ENCODE peak calls at places on chromosomes 12 and 14, in ten cellular contexts. One of them, this sample, is unnamed.

GRCh38 chr14:74502236-74503019 is 8.9 kb downstream of the ISCA2 start:
- DNase-seq in activated naive CD4-positive, alpha-beta T cell treated with Interleukin-2 at 50 U/mL for 16 hours: no peak
- DNase-seq in T-cell: no peak
- DNase-seq in CD4-positive, CD25-positive, alpha-beta regulatory T cell: no peak
- DNase-seq in CD4-positive, alpha-beta memory T cell: no peak
- DNase-seq in stimulated activated CD4-positive, alpha-beta T cell treated with anti-CD3 and anti-CD28 coated beads, Interleukin-15, amount 100 ng/mL, for 1 hour: no peak
- DNase-seq in dorsolateral prefrontal cortex: no peak
- DNase-seq in AG09309: no peak
- DNase-seq in GM20000: peak
- DNase-seq in pulmonary artery endothelial cell: no peak
- DNase-seq in this sample: no peak

GRCh38 chr14:72699852-72700257 is 194.0 kb downstream of the DPF3 start:
- DNase-seq in activated naive CD4-positive, alpha-beta T cell treated with Interleukin-2 at 50 U/mL for 16 hours: no peak
- DNase-seq in T-cell: no peak
- DNase-seq in CD4-positive, CD25-positive, alpha-beta regulatory T cell: no peak
- DNase-seq in CD4-positive, alpha-beta memory T cell: no peak
- DNase-seq in stimulated activated CD4-positive, alpha-beta T cell treated with anti-CD3 and anti-CD28 coated beads, Interleukin-15, amount 100 ng/mL, for 1 hour: no peak
- DNase-seq in dorsolateral prefrontal cortex: no peak
- DNase-seq in AG09309: peak
- DNase-seq in GM20000: no peak
- DNase-seq in pulmonary artery endothelial cell: no peak
- DNase-seq in this sample: no peak

GRCh38 chr14:64706552-64707193 is 2.4 kb downstream of the PLEKHG3 start:
- DNase-seq in activated naive CD4-positive, alpha-beta T cell treated with Interleukin-2 at 50 U/mL for 16 hours: peak
- DNase-seq in T-cell: no peak
- DNase-seq in CD4-positive, CD25-positive, alpha-beta regulatory T cell: no peak
- DNase-seq in CD4-positive, alpha-beta memory T cell: no peak
- DNase-seq in stimulated activated CD4-positive, alpha-beta T cell treated with anti-CD3 and anti-CD28 coated beads, Interleukin-15, amount 100 ng/mL, for 1 hour: no peak
- DNase-seq in dorsolateral prefrontal cortex: peak
- DNase-seq in AG09309: no peak
- DNase-seq in GM20000: peak
- DNase-seq in pulmonary artery endothelial cell: no peak
- DNase-seq in this sample: no peak

GRCh38 chr12:82688035-82688501 is 1.4 kb downstream of the TMTC2 start:
- DNase-seq in activated naive CD4-positive, alpha-beta T cell treated with Interleukin-2 at 50 U/mL for 16 hours: no peak
- DNase-seq in T-cell: no peak
- DNase-seq in CD4-positive, CD25-positive, alpha-beta regulatory T cell: peak
- DNase-seq in CD4-positive, alpha-beta memory T cell: no peak
- DNase-seq in stimulated activated CD4-positive, alpha-beta T cell treated with anti-CD3 and anti-CD28 coated beads, Interleukin-15, amount 100 ng/mL, for 1 hour: no peak
- DNase-seq in dorsolateral prefrontal cortex: no peak
- DNase-seq in AG09309: no peak
- DNase-seq in GM20000: peak
- DNase-seq in pulmonary artery endothelial cell: no peak
- DNase-seq in this sample: no peak

GRCh38 chr12:116366456-116366776 is 88.9 kb upstream of the MED13L start:
- DNase-seq in activated naive CD4-positive, alpha-beta T cell treated with Interleukin-2 at 50 U/mL for 16 hours: no peak
- DNase-seq in T-cell: no peak
- DNase-seq in CD4-positive, CD25-positive, alpha-beta regulatory T cell: no peak
- DNase-seq in CD4-positive, alpha-beta memory T cell: no peak
- DNase-seq in stimulated activated CD4-positive, alpha-beta T cell treated with anti-CD3 and anti-CD28 coated beads, Interleukin-15, amount 100 ng/mL, for 1 hour: no peak
- DNase-seq in dorsolateral prefrontal cortex: no peak
- DNase-seq in AG09309: no peak
- DNase-seq in GM20000: no peak
- DNase-seq in pulmonary artery endothelial cell: no peak
- DNase-seq in this sample: no peak

GRCh38 chr14:20714593-20715250 is 26.2 kb downstream of the ANG start:
- DNase-seq in activated naive CD4-positive, alpha-beta T cell treated with Interleukin-2 at 50 U/mL for 16 hours: no peak
- DNase-seq in T-cell: no peak
- DNase-seq in CD4-positive, CD25-positive, alpha-beta regulatory T cell: no peak
- DNase-seq in CD4-positive, alpha-beta memory T cell: no peak
- DNase-seq in stimulated activated CD4-positive, alpha-beta T cell treated with anti-CD3 and anti-CD28 coated beads, Interleukin-15, amount 100 ng/mL, for 1 hour: no peak
- DNase-seq in dorsolateral prefrontal cortex: no peak
- DNase-seq in AG09309: peak
- DNase-seq in GM20000: no peak
- DNase-seq in pulmonary artery endothelial cell: no peak
- DNase-seq in this sample: no peak

GRCh38 chr14:105945891-105946290 is 419.5 kb downstream of the TMEM121 start:
- DNase-seq in activated naive CD4-positive, alpha-beta T cell treated with Interleukin-2 at 50 U/mL for 16 hours: no peak
- DNase-seq in T-cell: no peak
- DNase-seq in CD4-positive, CD25-positive, alpha-beta regulatory T cell: peak
- DNase-seq in CD4-positive, alpha-beta memory T cell: no peak
- DNase-seq in stimulated activated CD4-positive, alpha-beta T cell treated with anti-CD3 and anti-CD28 coated beads, Interleukin-15, amount 100 ng/mL, for 1 hour: no peak
- DNase-seq in dorsolateral prefrontal cortex: no peak
- DNase-seq in AG09309: no peak
- DNase-seq in GM20000: no peak
- DNase-seq in pulmonary artery endothelial cell: no peak
- DNase-seq in this sample: no peak

GRCh38 chr14:64983439-64984310 is 3.0 kb upstream of the FNTB start:
- DNase-seq in activated naive CD4-positive, alpha-beta T cell treated with Interleukin-2 at 50 U/mL for 16 hours: no peak
- DNase-seq in T-cell: no peak
- DNase-seq in CD4-positive, CD25-positive, alpha-beta regulatory T cell: peak
- DNase-seq in CD4-positive, alpha-beta memory T cell: peak
- DNase-seq in stimulated activated CD4-positive, alpha-beta T cell treated with anti-CD3 and anti-CD28 coated beads, Interleukin-15, amount 100 ng/mL, for 1 hour: no peak
- DNase-seq in dorsolateral prefrontal cortex: no peak
- DNase-seq in AG09309: no peak
- DNase-seq in GM20000: peak
- DNase-seq in pulmonary artery endothelial cell: no peak
- DNase-seq in this sample: no peak

GRCh38 chr12:91098942-91099341 is 12.4 kb downstream of the LUM start:
- DNase-seq in activated naive CD4-positive, alpha-beta T cell treated with Interleukin-2 at 50 U/mL for 16 hours: no peak
- DNase-seq in T-cell: no peak
- DNase-seq in CD4-positive, CD25-positive, alpha-beta regulatory T cell: no peak
- DNase-seq in CD4-positive, alpha-beta memory T cell: no peak
- DNase-seq in stimulated activated CD4-positive, alpha-beta T cell treated with anti-CD3 and anti-CD28 coated beads, Interleukin-15, amount 100 ng/mL, for 1 hour: no peak
- DNase-seq in dorsolateral prefrontal cortex: no peak
- DNase-seq in AG09309: peak
- DNase-seq in GM20000: no peak
- DNase-seq in pulmonary artery endothelial cell: no peak
- DNase-seq in this sample: no peak

GRCh38 chr12:104974626-104975290 is 11.4 kb upstream of the NOPCHAP1 start:
- DNase-seq in activated naive CD4-positive, alpha-beta T cell treated with Interleukin-2 at 50 U/mL for 16 hours: no peak
- DNase-seq in T-cell: no peak
- DNase-seq in CD4-positive, CD25-positive, alpha-beta regulatory T cell: no peak
- DNase-seq in CD4-positive, alpha-beta memory T cell: no peak
- DNase-seq in stimulated activated CD4-positive, alpha-beta T cell treated with anti-CD3 and anti-CD28 coated beads, Interleukin-15, amount 100 ng/mL, for 1 hour: no peak
- DNase-seq in dorsolateral prefrontal cortex: no peak
- DNase-seq in AG09309: no peak
- DNase-seq in GM20000: peak
- DNase-seq in pulmonary artery endothelial cell: no peak
- DNase-seq in this sample: no peak

GRCh38 chr14:99676657-99677056 is 7.4 kb upstream of the CYP46A1 start:
- DNase-seq in activated naive CD4-positive, alpha-beta T cell treated with Interleukin-2 at 50 U/mL for 16 hours: no peak
- DNase-seq in T-cell: no peak
- DNase-seq in CD4-positive, CD25-positive, alpha-beta regulatory T cell: no peak
- DNase-seq in CD4-positive, alpha-beta memory T cell: no peak
- DNase-seq in stimulated activated CD4-positive, alpha-beta T cell treated with anti-CD3 and anti-CD28 coated beads, Interleukin-15, amount 100 ng/mL, for 1 hour: no peak
- DNase-seq in dorsolateral prefrontal cortex: no peak
- DNase-seq in AG09309: no peak
- DNase-seq in GM20000: no peak
- DNase-seq in pulmonary artery endothelial cell: no peak
- DNase-seq in this sample: no peak

GRCh38 chr12:99381992-99382391 is 265.6 kb upstream of the GARIN6 start:
- DNase-seq in activated naive CD4-positive, alpha-beta T cell treated with Interleukin-2 at 50 U/mL for 16 hours: no peak
- DNase-seq in T-cell: no peak
- DNase-seq in CD4-positive, CD25-positive, alpha-beta regulatory T cell: no peak
- DNase-seq in CD4-positive, alpha-beta memory T cell: no peak
- DNase-seq in stimulated activated CD4-positive, alpha-beta T cell treated with anti-CD3 and anti-CD28 coated beads, Interleukin-15, amount 100 ng/mL, for 1 hour: no peak
- DNase-seq in dorsolateral prefrontal cortex: no peak
- DNase-seq in AG09309: no peak
- DNase-seq in GM20000: peak
- DNase-seq in pulmonary artery endothelial cell: no peak
- DNase-seq in this sample: no peak

GRCh38 chr14:71165650-71166049 is 258.4 kb downstream of the PCNX1 start:
- DNase-seq in activated naive CD4-positive, alpha-beta T cell treated with Interleukin-2 at 50 U/mL for 16 hours: no peak
- DNase-seq in T-cell: no peak
- DNase-seq in CD4-positive, CD25-positive, alpha-beta regulatory T cell: no peak
- DNase-seq in CD4-positive, alpha-beta memory T cell: no peak
- DNase-seq in stimulated activated CD4-positive, alpha-beta T cell treated with anti-CD3 and anti-CD28 coated beads, Interleukin-15, amount 100 ng/mL, for 1 hour: no peak
- DNase-seq in dorsolateral prefrontal cortex: no peak
- DNase-seq in AG09309: no peak
- DNase-seq in GM20000: no peak
- DNase-seq in pulmonary artery endothelial cell: no peak
- DNase-seq in this sample: no peak

GRCh38 chr14:49594347-49595089 is 4.2 kb upstream of the LRR1 start:
- DNase-seq in activated naive CD4-positive, alpha-beta T cell treated with Interleukin-2 at 50 U/mL for 16 hours: no peak
- DNase-seq in T-cell: no peak
- DNase-seq in CD4-positive, CD25-positive, alpha-beta regulatory T cell: no peak
- DNase-seq in CD4-positive, alpha-beta memory T cell: no peak
- DNase-seq in stimulated activated CD4-positive, alpha-beta T cell treated with anti-CD3 and anti-CD28 coated beads, Interleukin-15, amount 100 ng/mL, for 1 hour: no peak
- DNase-seq in dorsolateral prefrontal cortex: no peak
- DNase-seq in AG09309: no peak
- DNase-seq in GM20000: peak
- DNase-seq in pulmonary artery endothelial cell: peak
- DNase-seq in this sample: no peak

GRCh38 chr14:57754558-57754957 is 111.3 kb downstream of the SLC35F4 start:
- DNase-seq in activated naive CD4-positive, alpha-beta T cell treated with Interleukin-2 at 50 U/mL for 16 hours: no peak
- DNase-seq in T-cell: no peak
- DNase-seq in CD4-positive, CD25-positive, alpha-beta regulatory T cell: no peak
- DNase-seq in CD4-positive, alpha-beta memory T cell: no peak
- DNase-seq in stimulated activated CD4-positive, alpha-beta T cell treated with anti-CD3 and anti-CD28 coated beads, Interleukin-15, amount 100 ng/mL, for 1 hour: no peak
- DNase-seq in dorsolateral prefrontal cortex: no peak
- DNase-seq in AG09309: no peak
- DNase-seq in GM20000: no peak
- DNase-seq in pulmonary artery endothelial cell: no peak
- DNase-seq in this sample: no peak

GRCh38 chr12:52179396-52179973 is 12.3 kb downstream of the KRT80 start:
- DNase-seq in activated naive CD4-positive, alpha-beta T cell treated with Interleukin-2 at 50 U/mL for 16 hours: no peak
- DNase-seq in T-cell: no peak
- DNase-seq in CD4-positive, CD25-positive, alpha-beta regulatory T cell: no peak
- DNase-seq in CD4-positive, alpha-beta memory T cell: no peak
- DNase-seq in stimulated activated CD4-positive, alpha-beta T cell treated with anti-CD3 and anti-CD28 coated beads, Interleukin-15, amount 100 ng/mL, for 1 hour: no peak
- DNase-seq in dorsolateral prefrontal cortex: no peak
- DNase-seq in AG09309: no peak
- DNase-seq in GM20000: no peak
- DNase-seq in pulmonary artery endothelial cell: no peak
- DNase-seq in this sample: no peak

GRCh38 chr14:101561145-101561896 is at the start of gene DIO3:
- DNase-seq in activated naive CD4-positive, alpha-beta T cell treated with Interleukin-2 at 50 U/mL for 16 hours: no peak
- DNase-seq in T-cell: no peak
- DNase-seq in CD4-positive, CD25-positive, alpha-beta regulatory T cell: no peak
- DNase-seq in CD4-positive, alpha-beta memory T cell: no peak
- DNase-seq in stimulated activated CD4-positive, alpha-beta T cell treated with anti-CD3 and anti-CD28 coated beads, Interleukin-15, amount 100 ng/mL, for 1 hour: no peak
- DNase-seq in dorsolateral prefrontal cortex: no peak
- DNase-seq in AG09309: no peak
- DNase-seq in GM20000: no peak
- DNase-seq in pulmonary artery endothelial cell: no peak
- DNase-seq in this sample: no peak

GRCh38 chr12:56224954-56225353 is 812 bp downstream of the NABP2 start:
- DNase-seq in activated naive CD4-positive, alpha-beta T cell treated with Interleukin-2 at 50 U/mL for 16 hours: no peak
- DNase-seq in T-cell: no peak
- DNase-seq in CD4-positive, CD25-positive, alpha-beta regulatory T cell: no peak
- DNase-seq in CD4-positive, alpha-beta memory T cell: no peak
- DNase-seq in stimulated activated CD4-positive, alpha-beta T cell treated with anti-CD3 and anti-CD28 coated beads, Interleukin-15, amount 100 ng/mL, for 1 hour: no peak
- DNase-seq in dorsolateral prefrontal cortex: no peak
- DNase-seq in AG09309: no peak
- DNase-seq in GM20000: peak
- DNase-seq in pulmonary artery endothelial cell: no peak
- DNase-seq in this sample: no peak

GRCh38 chr12:72679147-72679757 is 407.1 kb downstream of the TRHDE start:
- DNase-seq in activated naive CD4-positive, alpha-beta T cell treated with Interleukin-2 at 50 U/mL for 16 hours: no peak
- DNase-seq in T-cell: no peak
- DNase-seq in CD4-positive, CD25-positive, alpha-beta regulatory T cell: no peak
- DNase-seq in CD4-positive, alpha-beta memory T cell: no peak
- DNase-seq in stimulated activated CD4-positive, alpha-beta T cell treated with anti-CD3 and anti-CD28 coated beads, Interleukin-15, amount 100 ng/mL, for 1 hour: no peak
- DNase-seq in dorsolateral prefrontal cortex: no peak
- DNase-seq in AG09309: no peak
- DNase-seq in GM20000: no peak
- DNase-seq in pulmonary artery endothelial cell: no peak
- DNase-seq in this sample: no peak

GRCh38 chr12:59452746-59453145 is 143.1 kb upstream of the SLC16A7 start:
- DNase-seq in activated naive CD4-positive, alpha-beta T cell treated with Interleukin-2 at 50 U/mL for 16 hours: no peak
- DNase-seq in T-cell: no peak
- DNase-seq in CD4-positive, CD25-positive, alpha-beta regulatory T cell: no peak
- DNase-seq in CD4-positive, alpha-beta memory T cell: no peak
- DNase-seq in stimulated activated CD4-positive, alpha-beta T cell treated with anti-CD3 and anti-CD28 coated beads, Interleukin-15, amount 100 ng/mL, for 1 hour: no peak
- DNase-seq in dorsolateral prefrontal cortex: no peak
- DNase-seq in AG09309: no peak
- DNase-seq in GM20000: no peak
- DNase-seq in pulmonary artery endothelial cell: no peak
- DNase-seq in this sample: no peak

This sample was measured in activated naive CD8-positive, alpha-beta T cell treated with anti-CD3 and anti-CD28 coated beads for 36 hours.